ENCODE peak calls at places on chromosomes 4 and X, in eight cellular contexts. One of them, this sample, is unnamed.

GRCh38 chrX:77436271-77436670 is 10.9 kb upstream of the FGF16 start:
- DNase-seq in ovary: no peak
- DNase-seq in suprapubic skin: no peak
- DNase-seq in stomach: no peak
- DNase-seq in A549: no peak
- DNase-seq in tibial nerve: no peak
- DNase-seq in transverse colon: no peak
- DNase-seq in SK-N-SH: no peak
- DNase-seq in this sample: no peak

GRCh38 chr4:38189445-38189844 is 229.2 kb downstream of the PTTG2 start:
- DNase-seq in ovary: no peak
- DNase-seq in suprapubic skin: no peak
- DNase-seq in stomach: no peak
- DNase-seq in A549: peak; percentile 74
- DNase-seq in tibial nerve: no peak
- DNase-seq in transverse colon: no peak
- DNase-seq in SK-N-SH: no peak
- DNase-seq in this sample: no peak

GRCh38 chrX:103734125-103734760 is 23.5 kb downstream of the TMEM31 start:
- DNase-seq in ovary: no peak
- DNase-seq in suprapubic skin: no peak
- DNase-seq in stomach: no peak
- DNase-seq in A549: no peak
- DNase-seq in tibial nerve: no peak
- DNase-seq in transverse colon: no peak
- DNase-seq in SK-N-SH: no peak
- DNase-seq in this sample: no peak

GRCh38 chrX:133985164-133986007 is at the start of gene GPC3:
- DNase-seq in ovary: peak; percentile 43
- DNase-seq in suprapubic skin: no peak
- DNase-seq in stomach: peak; percentile 39
- DNase-seq in A549: peak; percentile 16
- DNase-seq in tibial nerve: no peak
- DNase-seq in transverse colon: peak; percentile 27
- DNase-seq in SK-N-SH: peak; percentile 86
- DNase-seq in this sample: no peak

GRCh38 chr4:113057891-113058290 is 8.4 kb downstream of the ANK2 start:
- DNase-seq in ovary: no peak
- DNase-seq in suprapubic skin: no peak
- DNase-seq in stomach: no peak
- DNase-seq in A549: peak; percentile 11
- DNase-seq in tibial nerve: no peak
- DNase-seq in transverse colon: no peak
- DNase-seq in SK-N-SH: no peak
- DNase-seq in this sample: no peak

GRCh38 chrX:20056704-20057103 is 60.0 kb downstream of the MAP7D2 start:
- DNase-seq in ovary: no peak
- DNase-seq in suprapubic skin: no peak
- DNase-seq in stomach: no peak
- DNase-seq in A549: no peak
- DNase-seq in tibial nerve: no peak
- DNase-seq in transverse colon: no peak
- DNase-seq in SK-N-SH: no peak
- DNase-seq in this sample: no peak

GRCh38 chr4:52248836-52249235 is 197.7 kb downstream of the SPATA18 start:
- DNase-seq in ovary: no peak
- DNase-seq in suprapubic skin: no peak
- DNase-seq in stomach: no peak
- DNase-seq in A549: no peak
- DNase-seq in tibial nerve: no peak
- DNase-seq in transverse colon: no peak
- DNase-seq in SK-N-SH: no peak
- DNase-seq in this sample: no peak

GRCh38 chrX:129980043-129980442 is 2.4 kb upstream of the BCORL1 start:
- DNase-seq in ovary: peak; percentile 69
- DNase-seq in suprapubic skin: no peak
- DNase-seq in stomach: peak; percentile 37
- DNase-seq in A549: no peak
- DNase-seq in tibial nerve: no peak
- DNase-seq in transverse colon: peak; percentile 51
- DNase-seq in SK-N-SH: peak; percentile 65
- DNase-seq in this sample: peak; percentile 52

GRCh38 chr4:25818293-25819240 is 44.2 kb downstream of the SEL1L3 start:
- DNase-seq in ovary: no peak
- DNase-seq in suprapubic skin: no peak
- DNase-seq in stomach: no peak
- DNase-seq in A549: no peak
- DNase-seq in tibial nerve: no peak
- DNase-seq in transverse colon: no peak
- DNase-seq in SK-N-SH: no peak
- DNase-seq in this sample: no peak

GRCh38 chr4:82362565-82362964 is 11.2 kb downstream of the HNRNPD start:
- DNase-seq in ovary: no peak
- DNase-seq in suprapubic skin: no peak
- DNase-seq in stomach: no peak
- DNase-seq in A549: no peak
- DNase-seq in tibial nerve: no peak
- DNase-seq in transverse colon: no peak
- DNase-seq in SK-N-SH: no peak
- DNase-seq in this sample: no peak

GRCh38 chr4:1569461-1570151 is 114.5 kb downstream of the FAM53A start:
- DNase-seq in ovary: peak; percentile 13
- DNase-seq in suprapubic skin: no peak
- DNase-seq in stomach: no peak
- DNase-seq in A549: no peak
- DNase-seq in tibial nerve: no peak
- DNase-seq in transverse colon: no peak
- DNase-seq in SK-N-SH: no peak
- DNase-seq in this sample: peak; percentile 48

GRCh38 chrX:10176121-10177003 is 19.6 kb downstream of the CLCN4 start:
- DNase-seq in ovary: no peak
- DNase-seq in suprapubic skin: no peak
- DNase-seq in stomach: peak; percentile 39
- DNase-seq in A549: no peak
- DNase-seq in tibial nerve: no peak
- DNase-seq in transverse colon: no peak
- DNase-seq in SK-N-SH: no peak
- DNase-seq in this sample: no peak

GRCh38 chrX:9566150-9566621 is 101.3 kb downstream of the TBL1X start:
- DNase-seq in ovary: peak; percentile 76
- DNase-seq in suprapubic skin: no peak
- DNase-seq in stomach: peak; percentile 43
- DNase-seq in A549: peak; percentile 69
- DNase-seq in tibial nerve: peak; percentile 16
- DNase-seq in transverse colon: peak; percentile 51
- DNase-seq in SK-N-SH: no peak
- DNase-seq in this sample: no peak

GRCh38 chrX:71181558-71181909 is 36.9 kb downstream of the NLGN3 start:
- DNase-seq in ovary: peak; percentile 31
- DNase-seq in suprapubic skin: no peak
- DNase-seq in stomach: no peak
- DNase-seq in A549: no peak
- DNase-seq in tibial nerve: no peak
- DNase-seq in transverse colon: peak; percentile 34
- DNase-seq in SK-N-SH: peak; percentile 41
- DNase-seq in this sample: no peak

GRCh38 chrX:110341189-110342035 is 17.2 kb upstream of the RTL9 start:
- DNase-seq in ovary: no peak
- DNase-seq in suprapubic skin: no peak
- DNase-seq in stomach: no peak
- DNase-seq in A549: peak; percentile 42
- DNase-seq in tibial nerve: no peak
- DNase-seq in transverse colon: no peak
- DNase-seq in SK-N-SH: no peak
- DNase-seq in this sample: no peak

GRCh38 chrX:16087081-16087480 is 36.3 kb upstream of the GRPR start:
- DNase-seq in ovary: no peak
- DNase-seq in suprapubic skin: no peak
- DNase-seq in stomach: no peak
- DNase-seq in A549: no peak
- DNase-seq in tibial nerve: no peak
- DNase-seq in transverse colon: no peak
- DNase-seq in SK-N-SH: no peak
- DNase-seq in this sample: no peak

GRCh38 chrX:5730561-5730960 is 498.1 kb downstream of the NLGN4X start:
- DNase-seq in ovary: no peak
- DNase-seq in suprapubic skin: no peak
- DNase-seq in stomach: no peak
- DNase-seq in A549: no peak
- DNase-seq in tibial nerve: no peak
- DNase-seq in transverse colon: no peak
- DNase-seq in SK-N-SH: no peak
- DNase-seq in this sample: no peak

GRCh38 chrX:115494133-115494532 is 66.8 kb upstream of the PLS3 start:
- DNase-seq in ovary: no peak
- DNase-seq in suprapubic skin: no peak
- DNase-seq in stomach: no peak
- DNase-seq in A549: no peak
- DNase-seq in tibial nerve: no peak
- DNase-seq in transverse colon: no peak
- DNase-seq in SK-N-SH: no peak
- DNase-seq in this sample: no peak

GRCh38 chr4:117479673-117480072 is 394.3 kb upstream of the TRAM1L1 start:
- DNase-seq in ovary: no peak
- DNase-seq in suprapubic skin: no peak
- DNase-seq in stomach: no peak
- DNase-seq in A549: no peak
- DNase-seq in tibial nerve: no peak
- DNase-seq in transverse colon: no peak
- DNase-seq in SK-N-SH: no peak
- DNase-seq in this sample: no peak
- TF ChIP-seq EP300 in ovary: no peak
- TF ChIP-seq EP300 in suprapubic skin: no peak
- TF ChIP-seq EP300 in stomach: no peak
- TF ChIP-seq EP300 in A549: no peak
- TF ChIP-seq EP300 in tibial nerve: no peak
- TF ChIP-seq EP300 in transverse colon: no peak
- TF ChIP-seq EP300 in SK-N-SH: no peak
- TF ChIP-seq EP300 in this sample: no peak

GRCh38 chr4:153764611-153765368 is 5.0 kb upstream of the RNF175 start:
- DNase-seq in ovary: no peak
- DNase-seq in suprapubic skin: no peak
- DNase-seq in stomach: no peak
- DNase-seq in A549: no peak
- DNase-seq in tibial nerve: no peak
- DNase-seq in transverse colon: no peak
- DNase-seq in SK-N-SH: no peak
- DNase-seq in this sample: no peak
- H3K27ac ChIP-seq in ovary: no peak overlapping the region
- H3K27ac ChIP-seq in suprapubic skin: no peak overlapping the region
- H3K27ac ChIP-seq in stomach: no peak overlapping the region
- H3K27ac ChIP-seq in A549: no peak overlapping the region
- H3K27ac ChIP-seq in tibial nerve: no peak overlapping the region
- H3K27ac ChIP-seq in transverse colon: no peak overlapping the region
- H3K27ac ChIP-seq in SK-N-SH: no peak overlapping the region
- H3K27ac ChIP-seq in this sample: no peak overlapping the region

GRCh38 chr4:110268790-110269189 is 70.4 kb upstream of the ELOVL6 start:
- DNase-seq in ovary: no peak
- DNase-seq in suprapubic skin: no peak
- DNase-seq in stomach: no peak
- DNase-seq in A549: no peak
- DNase-seq in tibial nerve: no peak
- DNase-seq in transverse colon: no peak
- DNase-seq in SK-N-SH: no peak
- DNase-seq in this sample: no peak

GRCh38 chr4:110266136-110266535 is 67.7 kb upstream of the ELOVL6 start:
- DNase-seq in ovary: no peak
- DNase-seq in suprapubic skin: no peak
- DNase-seq in stomach: no peak
- DNase-seq in A549: no peak
- DNase-seq in tibial nerve: no peak
- DNase-seq in transverse colon: no peak
- DNase-seq in SK-N-SH: no peak
- DNase-seq in this sample: no peak

GRCh38 chr4:110268352-110268751 is 69.9 kb upstream of the ELOVL6 start:
- DNase-seq in ovary: no peak
- DNase-seq in suprapubic skin: no peak
- DNase-seq in stomach: no peak
- DNase-seq in A549: no peak
- DNase-seq in tibial nerve: no peak
- DNase-seq in transverse colon: no peak
- DNase-seq in SK-N-SH: no peak
- DNase-seq in this sample: no peak

GRCh38 chr4:110271986-110272385 is 73.6 kb upstream of the ELOVL6 start:
- DNase-seq in ovary: no peak
- DNase-seq in suprapubic skin: no peak
- DNase-seq in stomach: no peak
- DNase-seq in A549: no peak
- DNase-seq in tibial nerve: no peak
- DNase-seq in transverse colon: no peak
- DNase-seq in SK-N-SH: no peak
- DNase-seq in this sample: no peak

GRCh38 chr4:110270492-110271197 is 72.2 kb upstream of the ELOVL6 start:
- DNase-seq in ovary: no peak
- DNase-seq in suprapubic skin: no peak
- DNase-seq in stomach: no peak
- DNase-seq in A549: no peak
- DNase-seq in tibial nerve: no peak
- DNase-seq in transverse colon: no peak
- DNase-seq in SK-N-SH: no peak
- DNase-seq in this sample: no peak
- TF ChIP-seq EP300 in ovary: no peak
- TF ChIP-seq EP300 in suprapubic skin: no peak
- TF ChIP-seq EP300 in stomach: no peak
- TF ChIP-seq EP300 in A549: no peak
- TF ChIP-seq EP300 in tibial nerve: no peak
- TF ChIP-seq EP300 in transverse colon: no peak
- TF ChIP-seq EP300 in SK-N-SH: no peak
- TF ChIP-seq EP300 in this sample: no peak

GRCh38 chr4:85168456-85168855 is 202.0 kb upstream of the WDFY3 start:
- DNase-seq in ovary: no peak
- DNase-seq in suprapubic skin: no peak
- DNase-seq in stomach: no peak
- DNase-seq in A549: no peak
- DNase-seq in tibial nerve: no peak
- DNase-seq in transverse colon: no peak
- DNase-seq in SK-N-SH: no peak
- DNase-seq in this sample: no peak
- H3K27ac ChIP-seq in ovary: no peak overlapping the region
- H3K27ac ChIP-seq in suprapubic skin: no peak overlapping the region
- H3K27ac ChIP-seq in stomach: no peak overlapping the region
- H3K27ac ChIP-seq in A549: no peak overlapping the region
- H3K27ac ChIP-seq in tibial nerve: no peak overlapping the region
- H3K27ac ChIP-seq in transverse colon: no peak overlapping the region
- H3K27ac ChIP-seq in SK-N-SH: no peak overlapping the region
- H3K27ac ChIP-seq in this sample: no peak overlapping the region

DNA sequence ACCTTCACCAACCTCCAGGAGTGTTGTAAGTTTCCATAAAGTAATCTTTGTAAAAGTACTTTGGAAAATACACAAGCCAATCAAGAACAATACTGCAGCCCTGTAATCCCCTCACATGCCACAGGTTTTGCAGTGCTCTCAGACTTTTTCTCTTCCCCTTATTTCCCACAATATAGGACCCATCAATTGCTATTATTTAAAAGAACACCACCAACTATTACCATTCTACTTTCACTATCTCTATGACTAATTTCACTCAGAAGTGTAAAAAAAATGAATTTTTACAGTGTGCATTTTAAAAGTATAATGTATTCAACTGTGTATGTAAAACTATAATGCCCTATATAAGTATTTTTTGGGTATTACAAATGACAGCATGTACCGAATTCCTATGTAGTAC is 1.7 kb downstream of the ATP8A1 start:
- DNase-seq in ovary: no peak
- DNase-seq in suprapubic skin: no peak
- DNase-seq in stomach: no peak
- DNase-seq in A549: no peak
- DNase-seq in tibial nerve: no peak
- DNase-seq in transverse colon: no peak
- DNase-seq in SK-N-SH: no peak
- DNase-seq in this sample: no peak
- TF ChIP-seq EP300 in ovary: no peak
- TF ChIP-seq EP300 in suprapubic skin: no peak
- TF ChIP-seq EP300 in stomach: no peak
- TF ChIP-seq EP300 in A549: no peak
- TF ChIP-seq EP300 in tibial nerve: no peak
- TF ChIP-seq EP300 in transverse colon: no peak
- TF ChIP-seq EP300 in SK-N-SH: no peak
- TF ChIP-seq EP300 in this sample: no peak